ENCODE peak calls at places on chromosomes 7 and 10, in eight cellular contexts. X, L, W, I, J, T, Q and A are unnamed samples.

GRCh38 chr10:22615819-22616499 is 98.4 kb downstream of the PIP4K2A start:
- DNase-seq in L (peak; percentile 16), J (no peak), T (no peak), W (peak; percentile 75), X (peak; percentile 38), Q (no peak), I (no peak), A (no peak)

GRCh38 chr10:110372656-110373055 is 67.9 kb upstream of the SMNDC1 start:
- DNase-seq in J (no peak), I (no peak), X (no peak), W (no peak), L (no peak), T (no peak), Q (no peak), A (peak; percentile 43)

GRCh38 chr10:114404171-114405010 is at the start of gene AFAP1L2:
- DNase-seq in I (no peak), X (peak; percentile 58), W (no peak), Q (no peak), T (no peak), L (peak; percentile 13), J (no peak), A (no peak)

GRCh38 chr7:120949393-120949799 is 1.2 kb upstream of the ING3 start:
- DNase-seq in W (peak; percentile 5), T (no peak), I (no peak), X (no peak), L (no peak), Q (no peak), J (no peak), A (no peak)

GRCh38 chr10:110791541-110792073 is 80.1 kb upstream of the PDCD4 start:
- DNase-seq in J (no peak), Q (no peak), T (no peak), W (no peak), I (no peak), L (no peak), X (no peak), A (no peak)

GRCh38 chr7:2036786-2037185 is 196.0 kb downstream of the MAD1L1 start:
- DNase-seq in Q (no peak), T (no peak), J (no peak), X (no peak), L (no peak), W (no peak), I (no peak), A (no peak)

GRCh38 chr10:102713814-102714620 is at the start of gene ARL3:
- DNase-seq in I (peak; percentile 93), W (peak; percentile 99), Q (peak; percentile 97), T (peak; percentile 89), L (peak; percentile 92), X (peak; percentile 98), J (peak; percentile 99), A (peak; percentile 98)

GRCh38 chr10:51035344-51035743 is 38.9 kb upstream of the PRKG1 start:
- DNase-seq in Q (no peak), J (no peak), X (no peak), W (no peak), L (no peak), I (no peak), T (no peak), A (no peak)

GRCh38 chr7:1925973-1926907 is 256.2 kb downstream of the ELFN1 start:
- DNase-seq in Q (no peak), L (no peak), I (peak; percentile 37), J (no peak), X (no peak), W (peak; percentile 28), T (no peak), A (no peak)

GRCh38 chr10:90494183-90494582 is 363.7 kb downstream of the HTR7 start:
- DNase-seq in X (no peak), I (no peak), T (no peak), J (no peak), Q (no peak), W (no peak), L (no peak), A (no peak)

GRCh38 chr7:114369294-114369693 is 45.3 kb upstream of the FOXP2 start:
- DNase-seq in X (no peak), W (no peak), L (no peak), T (no peak), I (no peak), J (no peak), Q (no peak), A (no peak)

GRCh38 chr7:112533591-112533990 is 52.8 kb downstream of the LSMEM1 start:
- DNase-seq in I (no peak), L (no peak), J (peak; percentile 5), T (no peak), W (no peak), X (no peak), Q (no peak), A (no peak)

GRCh38 chr10:13346280-13346819 is 1.7 kb downstream of the SEPHS1 start:
- DNase-seq in I (no peak), T (no peak), J (peak; percentile 53), X (no peak), Q (no peak), L (no peak), W (peak; percentile 31), A (no peak)

GRCh38 chr7:16060492-16060891 is 360.8 kb downstream of the CRPPA start:
- DNase-seq in J (peak; percentile 57), I (no peak), L (no peak), W (no peak), Q (no peak), X (no peak), T (no peak), A (no peak)

GRCh38 chr7:1521454-1521853 is 9.0 kb upstream of the MAFK start:
- DNase-seq in Q (no peak), J (no peak), T (no peak), W (no peak), X (no peak), I (no peak), L (no peak), A (no peak)

GRCh38 chr10:88165849-88166271 is 302.4 kb downstream of the PTEN start:
- DNase-seq in W (no peak), Q (no peak), L (no peak), T (no peak), I (no peak), X (no peak), J (peak; percentile 37), A (no peak)

GRCh38 chr7:50262916-50263690 is 41.4 kb upstream of the IKZF1 start:
- DNase-seq in I (no peak), T (no peak), Q (no peak), X (no peak), J (no peak), L (no peak), W (peak; percentile 76), A (no peak)

GRCh38 chr7:158320328-158320727 is 267.3 kb downstream of the PTPRN2 start:
- DNase-seq in J (no peak), L (no peak), T (no peak), I (no peak), Q (no peak), W (no peak), X (no peak), A (no peak)

GRCh38 chr10:47366731-47367460 is 17.2 kb downstream of the ZNF488 start:
- DNase-seq in Q (no peak), L (no peak), W (no peak), J (no peak), T (no peak), X (no peak), I (no peak), A (no peak)

GRCh38 chr10:69769395-69769989 is 32.2 kb upstream of the COL13A1 start:
- DNase-seq in I (no peak), T (no peak), X (peak; percentile 30), W (no peak), J (peak; percentile 93), Q (no peak), L (no peak), A (peak; percentile 40)

GRCh38 chr10:16314259-16314658 is 122.6 kb upstream of the PTER start:
- DNase-seq in W (no peak), I (no peak), Q (no peak), T (no peak), X (no peak), J (no peak), L (no peak), A (peak; percentile 2)

GRCh38 chr10:77909021-77909754 is 17.4 kb downstream of the DLG5 start:
- DNase-seq in J (no peak), X (no peak), I (no peak), Q (no peak), W (no peak), L (no peak), T (no peak), A (no peak)

GRCh38 chr7:32178731-32179366 is 108.6 kb upstream of the PDE1C start:
- DNase-seq in L (no peak), T (no peak), J (no peak), W (no peak), I (no peak), X (no peak), Q (no peak), A (no peak)

GRCh38 chr10:96565774-96566173 is 21.0 kb downstream of the TM9SF3 start:
- DNase-seq in X (no peak), W (no peak), J (peak; percentile 66), Q (no peak), I (no peak), L (no peak), T (no peak), A (no peak)

GRCh38 chr10:132910186-132910880 is 32.0 kb downstream of the CFAP46 start:
- DNase-seq in Q (no peak), X (no peak), J (no peak), W (no peak), L (no peak), I (no peak), T (no peak), A (no peak)

GRCh38 chr7:137909042-137909441 is 62.3 kb upstream of the DGKI start:
- DNase-seq in J (peak; percentile 10), W (no peak), L (no peak), T (no peak), I (no peak), X (no peak), Q (no peak), A (no peak)

GRCh38 chr7:151095123-151095797 is 9.0 kb downstream of the AGAP3 start:
- DNase-seq in W (no peak), J (no peak), Q (no peak), I (no peak), X (no peak), T (no peak), L (no peak), A (no peak)